ENCODE peak calls at places on chromosomes 6 and 20, in nine cellular contexts. C is psoas muscle, Z is HCT116, E is AG09309, V is astrocyte of the spinal cord, R is A549, P is cardiac muscle cell, F is upper lobe of right lung, W is GM06990. L is an unnamed sample.

GRCh38 chr6:150767585-150768164 is 97.8 kb upstream of the MTHFD1L start:
- DNase-seq in C (no peak), Z (no peak), E (no peak), V (peak; percentile 71), R (no peak), P (no peak), F (no peak), W (no peak), L (peak; percentile 64)

GRCh38 chr20:39269031-39269461 is 306.9 kb downstream of the DHX35 start:
- DNase-seq in C (peak; percentile 55), Z (peak; percentile 13), E (no peak), V (peak; percentile 5), R (peak; percentile 25), P (peak; percentile 65), F (peak; percentile 76), W (peak; percentile 20), L (peak; percentile 52)

GRCh38 chr20:47250360-47250759 is 106.1 kb downstream of the ZMYND8 start:
- DNase-seq in C (no peak), Z (no peak), E (no peak), V (no peak), R (no peak), P (no peak), F (no peak), W (no peak), L (no peak)

GRCh38 chr6:18265787-18266523 is 1.6 kb upstream of the DEK start:
- DNase-seq in C (no peak), Z (no peak), E (no peak), V (no peak), R (no peak), P (no peak), F (no peak), W (no peak), L (no peak)

GRCh38 chr6:113893866-113894265 is 36.7 kb downstream of the MARCKS start:
- DNase-seq in C (no peak), Z (no peak), E (peak; percentile 35), V (no peak), R (no peak), P (no peak), F (no peak), W (no peak), L (no peak)

GRCh38 chr20:2475850-2476741 is 5.5 kb upstream of the SNRPB start:
- DNase-seq in C (no peak), Z (no peak), E (no peak), V (no peak), R (no peak), P (no peak), F (no peak), W (no peak), L (no peak)

GRCh38 chr20:61567204-61567603 is 315.1 kb downstream of the CDH4 start:
- DNase-seq in C (no peak), Z (no peak), E (no peak), V (no peak), R (no peak), P (no peak), F (no peak), W (no peak), L (no peak)

GRCh38 chr6:14079433-14079832 is 38.1 kb upstream of the CD83 start:
- DNase-seq in C (no peak), Z (no peak), E (no peak), V (peak; percentile 78), R (no peak), P (no peak), F (no peak), W (no peak), L (peak; percentile 21)

GRCh38 chr20:8616792-8617191 is 452.1 kb upstream of the PLCB4 start:
- DNase-seq in C (no peak), Z (no peak), E (peak; percentile 23), V (peak; percentile 6), R (no peak), P (peak; percentile 7), F (no peak), W (no peak), L (peak; percentile 19)

GRCh38 chr6:20673458-20673857 is 139.2 kb downstream of the CDKAL1 start:
- DNase-seq in C (no peak), Z (no peak), E (no peak), V (no peak), R (no peak), P (no peak), F (no peak), W (no peak), L (no peak)

GRCh38 chr6:116059713-116060571 is 749 bp downstream of the FRK start:
- DNase-seq in C (no peak), Z (no peak), E (no peak), V (peak; percentile 6), R (no peak), P (no peak), F (peak; percentile 65), W (peak; percentile 40), L (no peak)

GRCh38 chr6:142844065-142844755 is 100.8 kb downstream of the HIVEP2 start:
- DNase-seq in C (no peak), Z (no peak), E (peak; percentile 33), V (peak; percentile 64), R (no peak), P (no peak), F (no peak), W (no peak), L (peak; percentile 60)
- H3K4me3 ChIP-seq in C (peak overlapping the region; percentile 59), Z (peak overlapping the region; percentile 58), E (no peak overlapping the region), V (no peak overlapping the region), R (no peak overlapping the region), P (no peak overlapping the region), F (no peak overlapping the region), W (peak overlapping the region; percentile 27), L (no peak overlapping the region)

GRCh38 chr6:100370265-100370664 is 94.5 kb downstream of the SIM1 start:
- DNase-seq in C (no peak), Z (no peak), E (no peak), V (no peak), R (no peak), P (no peak), F (no peak), W (no peak), L (peak; percentile 26)
- TF ChIP-seq CTCF in C (no peak), Z (peak; percentile 17), E (peak; percentile 18), V (peak; percentile 16), R (peak; percentile 17), P (peak; percentile 17), F (no peak), W (peak; percentile 31), L (peak; percentile 37)

DNA sequence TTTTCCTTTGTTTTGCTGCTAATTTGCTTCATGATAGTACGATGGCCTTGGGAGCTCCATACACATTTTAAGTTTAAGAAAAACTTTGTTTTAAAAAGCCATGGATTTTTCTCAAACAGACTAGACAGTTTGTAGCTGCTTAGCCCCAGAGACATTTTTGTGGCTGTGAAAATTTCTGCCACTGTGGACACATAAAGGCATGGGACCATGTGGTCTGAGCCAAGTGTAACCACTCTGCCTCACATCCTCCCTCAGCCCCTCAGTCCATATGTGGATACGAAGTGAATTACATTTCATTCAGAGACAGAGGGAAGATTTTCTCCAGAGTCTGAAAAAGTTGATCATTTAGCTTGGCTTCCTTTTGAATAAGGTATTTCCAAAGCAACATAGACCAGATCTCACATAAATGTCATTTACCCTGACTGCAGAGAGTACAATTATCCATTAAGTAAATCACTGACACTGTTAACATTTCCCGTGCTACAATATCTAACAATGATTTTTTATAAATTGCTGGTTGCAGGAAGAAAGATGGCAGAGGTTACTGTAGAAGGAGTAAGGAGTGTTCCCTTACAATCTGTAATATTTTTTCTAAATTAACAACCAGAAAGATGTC is 87.4 kb downstream of the GJA1 start:
- DNase-seq in C (no peak), Z (no peak), E (no peak), V (no peak), R (no peak), P (no peak), F (no peak), W (no peak), L (peak; percentile 62)
- H3K4me3 ChIP-seq in C (no peak overlapping the region), Z (no peak overlapping the region), E (peak overlapping the region; percentile 16), V (peak overlapping the region; percentile 5), R (no peak overlapping the region), P (no peak overlapping the region), F (no peak overlapping the region), W (no peak overlapping the region), L (no peak overlapping the region)

DNA sequence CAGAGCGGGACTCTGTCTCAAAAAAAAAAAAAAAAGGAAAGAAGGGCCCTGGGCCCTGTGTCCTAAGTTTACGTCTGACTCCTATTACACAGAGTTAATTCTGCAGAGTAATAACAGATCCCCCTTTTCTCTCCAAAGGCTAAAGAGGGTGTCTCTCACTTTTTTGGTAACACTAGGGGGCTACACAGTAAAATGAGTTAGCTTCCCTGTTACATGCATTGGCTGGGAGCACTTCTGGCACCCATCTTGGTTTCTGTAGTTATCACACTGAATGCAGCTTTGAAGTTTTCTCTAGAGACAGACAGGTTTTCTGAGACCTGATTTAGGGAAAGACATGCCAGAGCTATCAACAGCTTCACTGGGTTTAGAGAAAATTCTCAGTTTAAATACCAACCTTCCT is 29.2 kb downstream of the RNF8 start:
- DNase-seq in C (no peak), Z (no peak), E (no peak), V (no peak), R (no peak), P (no peak), F (no peak), W (no peak), L (no peak)
- TF ChIP-seq CTCF in C (no peak), Z (no peak), E (no peak), V (no peak), R (no peak), P (no peak), F (no peak), W (no peak), L (no peak)

GRCh38 chr6:43776115-43776798 is 6.2 kb downstream of the VEGFA start:
- DNase-seq in C (no peak), Z (no peak), E (no peak), V (no peak), R (no peak), P (no peak), F (peak; percentile 51), W (no peak), L (no peak)

GRCh38 chr6:43772571-43773049 is 2.6 kb downstream of the VEGFA start:
- DNase-seq in C (no peak), Z (no peak), E (no peak), V (peak; percentile 25), R (peak; percentile 28), P (peak; percentile 79), F (no peak), W (no peak), L (peak; percentile 22)

GRCh38 chr6:43773050-43773956 is 3.3 kb downstream of the VEGFA start:
- DNase-seq in C (peak; percentile 66), Z (peak; percentile 44), E (no peak), V (peak; percentile 17), R (peak; percentile 68), P (peak; percentile 72), F (peak; percentile 84), W (peak; percentile 58), L (peak; percentile 52)

GRCh38 chr6:43774776-43775583 is 5.0 kb downstream of the VEGFA start:
- DNase-seq in C (peak; percentile 83), Z (no peak), E (no peak), V (peak; percentile 64), R (peak; percentile 57), P (peak; percentile 77), F (peak; percentile 89), W (peak; percentile 61), L (peak; percentile 66)

GRCh38 chr6:43773981-43774775 is 4.2 kb downstream of the VEGFA start:
- DNase-seq in C (no peak), Z (no peak), E (no peak), V (no peak), R (no peak), P (no peak), F (peak; percentile 33), W (no peak), L (no peak)
- H3K4me3 ChIP-seq in C (peak overlapping the region; percentile 97), Z (peak overlapping the region; percentile 93), E (peak overlapping the region; percentile 90), V (peak overlapping the region; percentile 73), R (peak overlapping the region; percentile 59), P (peak overlapping the region; percentile 98), F (peak overlapping the region; percentile 81), W (peak overlapping the region; percentile 85), L (no peak overlapping the region)